ENCODE peak calls at places on chromosomes 2 and 18, in eight cellular contexts. W, B, K, V, G, Z, J and Q are unnamed samples.

GRCh38 chr2:65231121-65231520 is 3.5 kb downstream of the ACTR2 start:
- DNase-seq in W (no peak), V (no peak), Z (no peak), J (no peak), G (no peak), B (no peak), K (peak; percentile 3), Q (no peak)

GRCh38 chr2:113799375-113799774 is 42.9 kb upstream of the SLC35F5 start:
- DNase-seq in Z (no peak), J (no peak), B (no peak), G (no peak), V (no peak), K (no peak), W (no peak), Q (no peak)

GRCh38 chr2:164103271-164103670 is 367.5 kb upstream of the FIGN start:
- DNase-seq in W (no peak), G (no peak), K (no peak), J (no peak), B (no peak), Z (no peak), V (no peak), Q (no peak)

GRCh38 chr2:127859712-127860085 is 1.7 kb upstream of the POLR2D start:
- DNase-seq in J (no peak), W (peak; percentile 88), K (no peak), Z (no peak), B (peak; percentile 83), V (peak; percentile 49), G (peak; percentile 93), Q (peak; percentile 83)

GRCh38 chr18:61597321-61597720 is 264.1 kb downstream of the CDH20 start:
- DNase-seq in J (no peak), V (no peak), K (no peak), G (no peak), B (no peak), W (no peak), Z (no peak), Q (no peak)

GRCh38 chr18:59690216-59691045 is 6.8 kb downstream of the CCBE1 start:
- DNase-seq in Z (no peak), K (no peak), V (no peak), B (no peak), W (no peak), G (no peak), J (no peak), Q (no peak)

GRCh38 chr2:192246297-192246696 is 51.6 kb upstream of the TMEFF2 start:
- DNase-seq in V (no peak), Z (no peak), W (no peak), J (no peak), K (no peak), G (no peak), B (no peak), Q (no peak)

GRCh38 chr2:239835056-239835455 is 190.1 kb downstream of the NDUFA10 start:
- DNase-seq in K (no peak), Z (no peak), V (no peak), G (peak; percentile 27), B (no peak), W (no peak), J (peak; percentile 1), Q (peak; percentile 2)

GRCh38 chr18:9495465-9495864 is 20.2 kb downstream of the RALBP1 start:
- DNase-seq in V (no peak), W (no peak), K (no peak), J (no peak), B (no peak), G (no peak), Z (no peak), Q (no peak)

GRCh38 chr2:199463708-199464613 is 6.2 kb upstream of the SATB2 start:
- DNase-seq in V (no peak), W (no peak), Z (no peak), J (peak; percentile 33), G (peak; percentile 77), B (peak; percentile 62), K (no peak), Q (no peak)

GRCh38 chr2:229419158-229419557 is 148.1 kb upstream of the PID1 start:
- DNase-seq in K (no peak), J (peak; percentile 4), B (no peak), Z (no peak), G (no peak), W (no peak), V (no peak), Q (no peak)

GRCh38 chr2:39121523-39122063 is 742 bp upstream of the SOS1 start:
- DNase-seq in K (no peak), B (no peak), W (no peak), J (peak; percentile 32), V (no peak), Z (no peak), G (no peak), Q (no peak)

GRCh38 chr18:8609711-8610441 is 639 bp downstream of the RAB12 start:
- DNase-seq in W (no peak), B (peak; percentile 15), G (peak; percentile 90), Z (no peak), V (no peak), J (peak; percentile 65), K (no peak), Q (no peak)

GRCh38 chr2:164126960-164127359 is 391.2 kb upstream of the FIGN start:
- DNase-seq in J (no peak), B (no peak), W (no peak), G (no peak), V (no peak), Z (no peak), K (no peak), Q (no peak)

GRCh38 chr2:74880054-74880728 is 46.3 kb downstream of the HK2 start:
- DNase-seq in Z (no peak), K (no peak), J (no peak), W (no peak), G (no peak), V (no peak), B (no peak), Q (no peak)

GRCh38 chr2:74882299-74882687 is 48.4 kb downstream of the HK2 start:
- DNase-seq in B (no peak), Z (no peak), V (no peak), K (no peak), J (no peak), W (no peak), G (no peak), Q (no peak)

GRCh38 chr2:74883011-74883410 is 49.1 kb downstream of the HK2 start:
- DNase-seq in G (no peak), V (no peak), W (no peak), Z (no peak), J (no peak), B (no peak), K (no peak), Q (no peak)

GRCh38 chr2:74881626-74882298 is 47.8 kb downstream of the HK2 start:
- DNase-seq in W (no peak), B (no peak), K (no peak), V (no peak), Z (no peak), G (no peak), J (no peak), Q (no peak)

DNA sequence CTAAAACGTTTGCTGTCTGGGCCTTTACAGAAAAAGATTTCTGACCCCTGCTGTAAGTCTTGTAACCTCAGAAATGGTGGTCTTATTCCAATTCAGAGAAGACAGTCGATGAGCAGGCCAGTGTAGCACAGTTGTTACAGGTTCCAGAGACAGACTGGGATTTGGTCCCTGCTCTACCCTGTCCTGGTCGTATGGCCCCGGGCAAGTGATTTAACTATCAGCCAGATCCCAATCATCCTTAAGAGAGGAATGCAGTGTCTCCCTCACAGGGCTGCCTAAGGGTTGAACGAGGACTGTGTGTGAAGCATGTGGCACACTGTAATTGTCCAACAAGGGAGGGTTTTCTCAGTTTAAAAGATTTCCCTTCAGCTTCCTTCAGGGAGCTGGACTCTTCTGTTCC is 47.2 kb downstream of the HK2 start:
- DNase-seq in K (no peak), G (no peak), J (peak; percentile 37), B (no peak), W (no peak), Z (no peak), V (no peak), Q (no peak)
- TF ChIP-seq POLR2AphosphoS5 in K (no peak), G (no peak), J (no peak), B (no peak), W (no peak), Z (no peak), V (no peak), Q (no peak)

GRCh38 chr18:63143246-63143847 is 176.2 kb downstream of the BCL2 start:
- DNase-seq in G (no peak), B (no peak), V (no peak), W (no peak), J (peak; percentile 45), K (no peak), Z (no peak), Q (no peak)
- TF ChIP-seq POLR2AphosphoS5 in G (peak; percentile 35), B (no peak), V (peak; percentile 15), W (no peak), J (no peak), K (no peak), Z (no peak), Q (no peak)

GRCh38 chr18:23992119-23992940 is 22.2 kb upstream of the TTC39C start:
- DNase-seq in W (peak; percentile 83), G (no peak), Z (no peak), V (no peak), B (no peak), K (no peak), J (peak; percentile 50), Q (peak; percentile 51)
- TF ChIP-seq POLR2AphosphoS5 in W (peak; percentile 49), G (peak; percentile 35), Z (no peak), V (peak; percentile 52), B (peak; percentile 17), K (no peak), J (no peak), Q (no peak)

GRCh38 chr2:7010376-7010775 is 93.2 kb downstream of the RNF144A start:
- DNase-seq in G (no peak), V (no peak), Z (no peak), B (no peak), K (no peak), J (no peak), W (no peak), Q (no peak)
- TF ChIP-seq POLR2AphosphoS5 in G (no peak), V (no peak), Z (no peak), B (no peak), K (no peak), J (no peak), W (no peak), Q (no peak)

GRCh38 chr2:51483720-51484119 is 451.8 kb upstream of the NRXN1 start:
- DNase-seq in G (no peak), B (no peak), K (no peak), J (no peak), Z (no peak), V (no peak), W (no peak), Q (no peak)
- TF ChIP-seq POLR2AphosphoS5 in G (no peak), B (no peak), K (no peak), J (no peak), Z (no peak), V (no peak), W (no peak), Q (no peak)